ENCODE peak calls at places on chromosomes 16 and 17, in five cellular contexts. E is HS-5, T is Calu3, W is GF-D8, O is NCI-H1436. I is an unnamed sample.

GRCh38 chr17:31593806-31594205 is 202.3 kb downstream of the RAB11FIP4 start:
- DNase-seq in E (no peak), T (no peak), O (no peak), W (no peak), I (no peak)

GRCh38 chr17:48510761-48511604 is 19.8 kb downstream of the HOXB1 start:
- DNase-seq in W (no peak), O (no peak), T (no peak), E (peak; percentile 70), I (no peak)

GRCh38 chr17:38844261-38844757 is 9.2 kb downstream of the RPL23 start:
- DNase-seq in E (no peak), T (peak; percentile 81), W (no peak), O (peak; percentile 20), I (no peak)

GRCh38 chr16:79627092-79627491 is 26.6 kb upstream of the MAF start:
- DNase-seq in E (no peak), O (no peak), T (no peak), W (no peak), I (no peak)

GRCh38 chr17:47604268-47604927 is 45.3 kb upstream of the KPNB1 start:
- DNase-seq in T (no peak), O (peak; percentile 93), W (no peak), E (no peak), I (no peak)

GRCh38 chr17:34827008-34827407 is 134.3 kb downstream of the CCT6B start:
- DNase-seq in T (peak; percentile 34), O (no peak), W (no peak), E (no peak), I (no peak)

GRCh38 chr17:3026125-3026855 is 37.1 kb downstream of the OR1D5 start:
- DNase-seq in W (no peak), T (no peak), O (no peak), E (no peak), I (no peak)

GRCh38 chr16:11236441-11236840 is 19.6 kb downstream of the SOCS1 start:
- DNase-seq in T (no peak), W (no peak), E (no peak), O (no peak), I (no peak)

GRCh38 chr17:44820631-44821196 is 9.4 kb downstream of the GJC1 start:
- DNase-seq in T (peak; percentile 74), W (no peak), E (peak; percentile 94), O (peak; percentile 89), I (no peak)

GRCh38 chr16:23014592-23014991 is 134.7 kb downstream of the USP31 start:
- DNase-seq in W (no peak), O (no peak), T (peak; percentile 11), E (no peak), I (no peak)

GRCh38 chr17:83075270-83075880 is 4.0 kb upstream of the METRNL start:
- DNase-seq in W (no peak), O (peak; percentile 35), T (no peak), E (no peak), I (no peak)

GRCh38 chr16:81889896-81890634 is 111.0 kb downstream of the PLCG2 start:
- DNase-seq in T (peak; percentile 86), E (no peak), O (peak; percentile 56), W (peak; percentile 40), I (no peak)

GRCh38 chr16:77974883-77975282 is 47.5 kb upstream of the CLEC3A start:
- DNase-seq in T (peak; percentile 15), W (no peak), E (no peak), O (no peak), I (no peak)

GRCh38 chr16:89268585-89268984 is 51.1 kb downstream of the ZNF778 start:
- DNase-seq in W (no peak), O (no peak), T (no peak), E (no peak), I (no peak)

GRCh38 chr16:56041556-56042140 is 149.6 kb upstream of the GNAO1 start:
- DNase-seq in O (peak; percentile 65), W (no peak), T (peak; percentile 53), E (no peak), I (no peak)

GRCh38 chr17:63538693-63539595 is 11.3 kb upstream of the DCAF7 start:
- DNase-seq in E (no peak), O (no peak), T (no peak), W (no peak), I (no peak)

GRCh38 chr17:34637548-34638525 is 58.5 kb downstream of the TMEM132E start:
- DNase-seq in W (no peak), T (peak; percentile 86), O (peak; percentile 90), E (no peak), I (peak; percentile 53)

GRCh38 chr16:78284957-78285434 is 185.5 kb downstream of the WWOX start:
- DNase-seq in W (no peak), T (no peak), E (no peak), O (no peak), I (no peak)

GRCh38 chr16:69567031-69567680 is 1.4 kb downstream of the NFAT5 start:
- DNase-seq in E (no peak), O (no peak), T (peak; percentile 45), W (no peak), I (no peak)

GRCh38 chr16:81703177-81704155 is 75.6 kb upstream of the PLCG2 start:
- DNase-seq in W (no peak), E (no peak), T (no peak), O (no peak), I (no peak)

GRCh38 chr16:23608194-23608593 is 12.1 kb upstream of the NDUFAB1 start:
- DNase-seq in T (no peak), W (no peak), E (peak; percentile 60), O (no peak), I (no peak)

GRCh38 chr17:57782051-57782490 is 37.0 kb upstream of the CCDC182 start:
- DNase-seq in E (no peak), T (no peak), W (peak; percentile 7), O (no peak), I (peak; percentile 14)

GRCh38 chr16:57727610-57728009 is 8.0 kb upstream of the KATNB1 start:
- DNase-seq in W (no peak), O (no peak), T (no peak), E (no peak), I (no peak)

GRCh38 chr17:32878211-32878610 is 1.3 kb upstream of the MYO1D start:
- DNase-seq in O (no peak), T (no peak), W (no peak), E (no peak), I (no peak)

GRCh38 chr17:14091367-14091766 is 22.1 kb downstream of the COX10 start:
- DNase-seq in E (no peak), W (no peak), T (no peak), O (no peak), I (no peak)

GRCh38 chr17:33273271-33273670 is 19.8 kb downstream of the ASIC2 start:
- DNase-seq in T (no peak), E (no peak), W (no peak), O (no peak), I (no peak)

GRCh38 chr17:82212331-82213250 is at the start of gene CCDC57:
- DNase-seq in O (peak; percentile 51), W (peak; percentile 41), T (peak; percentile 82), E (no peak), I (peak; percentile 49)

GRCh38 chr17:66347661-66348604 is 45.5 kb downstream of the PRKCA start:
- DNase-seq in E (no peak), W (no peak), O (no peak), T (peak; percentile 42), I (no peak)

GRCh38 chr17:37110816-37111215 is 162.1 kb downstream of the AATF start:
- DNase-seq in E (no peak), W (no peak), T (no peak), O (no peak), I (no peak)

I was measured in GDM1.